ENCODE peak calls at places on chromosomes 16 and 17, in four cellular contexts. Y, G, F and L are unnamed samples.
A peak's percentile ranks its signal among the peaks of the same experiment; 100 is the strongest.

GRCh38 chr16:19167710-19168172 is 299 bp upstream of the SYT17 start:
- DNase-seq in F (peak; percentile 71), Y (peak; percentile 72), G (peak; percentile 88), L (no peak)

GRCh38 chr17:49516190-49516589 is 21.1 kb downstream of the NGFR start:
- DNase-seq in Y (no peak), G (peak; percentile 47), F (no peak), L (peak; percentile 23)

GRCh38 chr17:15287533-15288267 is 22.6 kb upstream of the PMP22 start:
- DNase-seq in G (no peak), Y (peak; percentile 41), F (peak; percentile 31), L (no peak)

GRCh38 chr17:65785109-65785508 is 223.7 kb upstream of the AXIN2 start:
- DNase-seq in G (no peak), F (peak; percentile 26), Y (peak; percentile 96), L (peak; percentile 98)

GRCh38 chr16:77758046-77758445 is 30.3 kb upstream of the VAT1L start:
- DNase-seq in Y (no peak), G (no peak), F (no peak), L (no peak)

GRCh38 chr17:49414271-49414621 is 436 bp downstream of the PHB1 start:
- DNase-seq in G (no peak), F (no peak), Y (no peak), L (no peak)

GRCh38 chr16:6643083-6643686 is 689.5 kb upstream of the RBFOX1 start:
- DNase-seq in F (peak; percentile 25), G (peak; percentile 57), Y (peak; percentile 59), L (peak; percentile 50)

GRCh38 chr16:30953511-30954124 is 3.9 kb upstream of the SETD1A start:
- DNase-seq in Y (peak; percentile 67), G (peak; percentile 89), F (peak; percentile 26), L (peak; percentile 58)

GRCh38 chr17:76845524-76845923 is 22.7 kb upstream of the MGAT5B start:
- DNase-seq in Y (no peak), F (no peak), G (no peak), L (no peak)

GRCh38 chr17:496761-497586 is 144.4 kb upstream of the RPH3AL start:
- DNase-seq in Y (no peak), G (no peak), F (no peak), L (no peak)

GRCh38 chr17:8922451-8922850 is 43.1 kb downstream of the PIK3R5 start:
- DNase-seq in G (no peak), F (peak; percentile 90), Y (peak; percentile 97), L (peak; percentile 11)

GRCh38 chr17:73335591-73336503 is 24.0 kb upstream of the CDC42EP4 start:
- DNase-seq in F (no peak), G (no peak), Y (no peak), L (no peak)

GRCh38 chr16:55257971-55258613 is 65.9 kb upstream of the IRX6 start:
- DNase-seq in F (peak; percentile 80), G (peak; percentile 78), Y (peak; percentile 21), L (peak; percentile 4)

GRCh38 chr17:79991924-79992656 is 43.6 kb downstream of the TBC1D16 start:
- DNase-seq in G (no peak), F (no peak), Y (peak; percentile 59), L (no peak)

GRCh38 chr17:6126768-6127167 is 56.6 kb downstream of the WSCD1 start:
- DNase-seq in F (no peak), G (peak; percentile 26), Y (no peak), L (no peak)

GRCh38 chr17:34556951-34557350 is 22.4 kb upstream of the TMEM132E start:
- DNase-seq in Y (no peak), F (no peak), G (no peak), L (no peak)

GRCh38 chr17:9587969-9588656 is 11.7 kb downstream of the CFAP52 start:
- DNase-seq in Y (no peak), G (no peak), F (no peak), L (no peak)

GRCh38 chr17:57455063-57455914 is 199.0 kb downstream of the MSI2 start:
- DNase-seq in Y (peak; percentile 26), G (no peak), F (peak; percentile 9), L (no peak)

GRCh38 chr16:86037999-86038922 is 139.3 kb downstream of the IRF8 start:
- DNase-seq in G (no peak), Y (no peak), F (no peak), L (no peak)

GRCh38 chr16:57732011-57732410 is 3.6 kb upstream of the KATNB1 start:
- DNase-seq in F (peak; percentile 69), G (no peak), Y (peak; percentile 74), L (peak; percentile 16)

GRCh38 chr17:33972756-33973155 is 282.3 kb upstream of the CCL2 start:
- DNase-seq in Y (no peak), F (no peak), G (no peak), L (no peak)

GRCh38 chr17:74354123-74354522 is 7.5 kb downstream of the BTBD17 start:
- DNase-seq in Y (no peak), G (peak; percentile 95), F (peak; percentile 19), L (no peak)

GRCh38 chr17:48579738-48580543 is 1.8 kb upstream of the HOXB4 start:
- DNase-seq in G (no peak), Y (peak; percentile 95), F (no peak), L (no peak)

GRCh38 chr17:48804936-48805411 is 12.1 kb downstream of the TTLL6 start:
- DNase-seq in G (peak; percentile 92), F (peak; percentile 82), Y (peak; percentile 52), L (peak; percentile 32)

GRCh38 chr16:11994187-11995119 is 17.9 kb downstream of the SNX29 start:
- DNase-seq in G (no peak), Y (no peak), F (peak; percentile 59), L (peak; percentile 90)